ENCODE peak calls at places on chromosomes 1 and 21, in four cellular contexts. T is K562, E is prostate gland, G is transverse colon. W is an unnamed sample.
A peak's percentile ranks its signal among the peaks of the same experiment; 100 is the strongest.

GRCh38 chr21:28882345-28882744 is 110.3 kb downstream of the LTN1 start:
- DNase-seq in T (no peak), E (no peak), G (no peak), W (no peak)

GRCh38 chr1:63435136-63435535 is 67.7 kb downstream of the ALG6 start:
- DNase-seq in G (no peak), T (no peak), E (no peak), W (no peak)

GRCh38 chr1:1540015-1540816 is at the start of gene TMEM240:
- DNase-seq in G (peak; percentile 68), T (no peak), E (peak; percentile 66), W (peak; percentile 61)

GRCh38 chr1:16459503-16459902 is 19.0 kb downstream of the NECAP2 start:
- DNase-seq in E (no peak), T (no peak), G (no peak), W (no peak)

GRCh38 chr1:58883037-58883887 is 99.4 kb upstream of the JUN start:
- DNase-seq in G (peak; percentile 72), E (peak; percentile 51), T (peak; percentile 89), W (peak; percentile 85)

GRCh38 chr1:47675721-47676120 is 237.9 kb downstream of the FOXD2 start:
- DNase-seq in G (no peak), T (no peak), E (no peak), W (peak; percentile 16)

GRCh38 chr1:185040333-185040732 is 5.0 kb upstream of the RNF2 start:
- DNase-seq in E (no peak), T (no peak), G (no peak), W (no peak)

GRCh38 chr1:110615548-110616130 is 9.5 kb upstream of the KCNA2 start:
- DNase-seq in E (peak; percentile 69), G (peak; percentile 67), T (peak; percentile 83), W (peak; percentile 68)

GRCh38 chr1:6962390-6962955 is 177.2 kb downstream of the CAMTA1 start:
- DNase-seq in G (peak; percentile 75), E (no peak), T (peak; percentile 84), W (peak; percentile 31)

GRCh38 chr21:28688381-28688780 is 304.3 kb downstream of the LTN1 start:
- DNase-seq in E (no peak), G (no peak), T (no peak), W (no peak)

GRCh38 chr21:39057121-39057520 is 126.1 kb downstream of the PSMG1 start:
- DNase-seq in T (no peak), G (no peak), E (no peak), W (no peak)

DNA sequence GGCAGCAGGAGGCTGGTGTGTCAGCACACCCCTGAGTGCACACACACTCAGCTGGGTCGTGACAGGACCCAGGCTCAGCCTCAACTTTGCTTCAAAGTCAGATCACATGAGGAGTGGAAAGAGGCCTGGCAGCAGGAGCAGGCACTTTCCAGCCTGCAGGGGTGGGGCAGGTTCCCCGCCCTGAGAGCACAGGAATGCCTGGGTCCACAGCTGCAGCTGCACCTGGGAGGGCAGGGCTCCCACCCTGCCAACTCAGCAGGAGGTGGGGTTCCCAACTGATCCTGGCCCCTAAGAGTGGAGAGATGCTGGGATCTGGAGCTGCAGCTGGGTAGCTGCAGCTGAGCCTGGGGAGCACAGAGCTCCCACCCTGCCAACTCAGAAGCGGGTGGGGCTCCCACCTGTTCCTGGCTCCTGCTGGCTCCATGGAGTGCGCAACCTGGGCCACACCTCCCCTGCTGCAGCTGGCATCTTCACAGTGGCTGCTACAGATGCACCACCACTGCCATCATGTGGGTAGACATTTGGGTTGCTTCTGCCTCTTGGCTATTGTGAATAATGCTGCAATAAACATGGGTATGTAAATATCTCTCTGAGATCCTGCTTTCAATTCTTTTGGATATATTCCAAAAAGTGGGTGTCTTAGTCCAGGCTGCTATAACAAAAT is 415.4 kb downstream of the TTLL7 start:
- DNase-seq in E (no peak), T (no peak), G (peak; percentile 20), W (no peak)
- TF ChIP-seq CTCF in E (no peak), T (no peak), G (no peak), W (no peak)

DNA sequence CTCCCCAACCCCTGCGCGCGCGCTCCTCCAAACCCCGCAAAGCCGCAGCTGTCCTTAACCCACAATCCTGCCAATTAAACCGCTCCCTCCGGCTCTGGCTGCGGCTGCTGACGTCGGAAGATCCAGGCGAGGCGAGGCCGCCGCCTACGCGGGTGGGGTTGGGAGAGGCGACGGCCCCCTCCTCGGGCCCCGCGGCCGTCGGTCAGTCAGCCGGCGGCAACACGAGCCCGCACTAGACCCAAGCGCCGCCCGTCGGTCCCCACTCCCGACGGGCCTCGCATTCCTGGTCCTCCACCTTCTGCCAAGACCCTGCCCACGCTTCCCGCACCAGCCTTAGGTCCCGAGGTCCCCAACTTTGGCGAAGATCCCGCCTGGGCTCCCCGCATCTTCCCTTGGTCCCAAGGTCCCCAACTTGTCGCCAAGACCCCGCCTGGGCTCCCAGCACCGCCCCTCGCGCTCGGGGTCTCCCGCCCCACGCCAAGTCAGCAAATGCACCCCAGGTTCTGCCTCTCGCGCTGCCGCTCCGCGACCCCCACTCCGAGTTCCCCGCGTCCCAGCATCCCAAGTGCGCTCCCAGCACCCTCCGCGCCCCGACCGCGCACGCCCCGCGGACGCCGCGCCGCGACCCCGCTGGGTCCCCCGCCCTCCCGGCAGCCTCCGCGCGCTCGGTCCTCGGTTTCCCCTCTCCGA is 75.5 kb downstream of the VWA5B1 start:
- DNase-seq in G (peak; percentile 71), E (no peak), T (no peak), W (no peak)
- H3K4me3 ChIP-seq in G (no peak overlapping the region), E (peak overlapping the region; percentile 14), T (no peak overlapping the region), W (peak overlapping the region; percentile 25)

GRCh38 chr1:159752135-159752580 is 28.6 kb upstream of the DUSP23 start:
- DNase-seq in G (peak; percentile 42), E (peak; percentile 74), T (no peak), W (no peak)
- TF ChIP-seq POLR2AphosphoS5 in G (peak; percentile 52), E (peak; percentile 91), T (no peak), W (no peak)

DNA sequence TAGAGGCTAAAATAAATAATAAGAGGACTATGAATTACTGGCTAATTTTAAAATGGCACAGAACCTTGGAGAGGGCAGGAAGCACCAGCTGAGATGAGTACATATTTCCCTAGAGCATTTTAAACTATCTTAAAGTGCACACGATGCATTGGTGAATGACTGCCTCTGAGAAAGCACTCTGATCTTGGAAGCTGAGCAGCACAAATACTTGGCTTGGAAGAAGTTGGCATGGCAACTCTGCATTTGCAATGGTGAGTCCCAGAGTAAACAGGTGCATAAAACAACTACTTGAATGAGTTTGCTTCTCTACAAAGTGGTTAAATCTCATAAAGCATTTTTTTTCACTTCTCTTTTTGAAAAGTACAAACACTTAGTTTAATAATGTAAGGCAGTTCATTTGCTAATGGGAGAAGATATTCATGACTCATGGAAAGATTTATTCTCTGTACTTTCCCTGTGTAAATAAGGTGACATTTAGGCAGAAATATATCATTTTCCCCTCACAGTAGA is 204.8 kb downstream of the LHX8 start:
- DNase-seq in E (no peak), T (no peak), G (no peak), W (no peak)
- TF ChIP-seq CTCF in E (no peak), T (no peak), G (no peak), W (no peak)

GRCh38 chr1:243470492-243470891 is 214.7 kb downstream of the SDCCAG8 start:
- DNase-seq in T (no peak), G (no peak), E (no peak), W (no peak)

GRCh38 chr1:243473281-243474210 is 217.7 kb downstream of the SDCCAG8 start:
- DNase-seq in E (no peak), T (no peak), G (no peak), W (no peak)

GRCh38 chr1:243474384-243474851 is 218.6 kb downstream of the SDCCAG8 start:
- DNase-seq in G (no peak), T (no peak), E (no peak), W (no peak)

GRCh38 chr1:243471026-243471685 is 215.3 kb downstream of the SDCCAG8 start:
- DNase-seq in T (no peak), E (no peak), G (no peak), W (no peak)

DNA sequence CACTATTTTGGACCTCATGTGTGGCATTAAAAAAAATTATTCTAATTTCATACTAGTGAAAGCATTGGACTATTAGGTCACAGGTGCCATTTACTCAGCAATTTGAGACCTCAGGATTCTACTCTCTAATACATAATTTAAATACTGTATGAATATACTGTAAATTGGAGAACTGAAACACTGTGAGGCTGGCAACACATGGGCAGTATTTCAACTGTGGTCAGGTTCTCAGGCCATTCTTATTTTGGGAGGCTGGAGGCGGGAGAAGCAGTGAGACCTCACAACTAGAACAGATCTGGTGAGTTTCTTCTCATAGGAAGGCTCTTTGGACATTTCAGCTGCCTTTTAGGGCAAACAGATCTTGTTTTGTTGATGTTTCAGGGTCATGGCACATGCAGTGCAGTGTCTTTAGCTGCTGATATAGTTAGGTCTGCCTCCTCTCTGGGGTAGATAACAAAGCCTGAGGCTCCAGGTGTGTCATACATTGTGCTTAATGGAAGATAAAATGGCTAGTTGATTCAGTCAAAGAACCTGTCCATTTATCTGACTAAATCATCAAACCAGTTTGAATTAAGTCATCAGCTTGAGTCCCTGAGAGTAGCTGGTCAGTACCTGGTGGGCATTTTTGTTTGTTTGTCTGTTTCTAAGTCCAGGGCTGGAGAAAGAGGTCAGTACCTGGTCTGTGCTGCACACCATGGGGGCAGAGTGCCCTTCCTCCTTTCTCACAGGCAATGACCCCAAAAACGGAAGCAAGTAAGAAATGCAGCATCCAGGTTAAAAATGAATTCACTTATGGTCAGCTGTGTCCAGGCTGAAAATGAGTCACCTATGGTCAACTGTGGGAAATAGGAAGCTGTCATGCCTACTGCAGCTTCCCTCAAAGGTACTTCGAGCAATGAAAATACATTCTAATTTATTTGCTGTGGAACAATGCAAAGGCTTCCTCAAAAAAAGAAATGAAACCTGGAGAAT is 216.2 kb downstream of the SDCCAG8 start:
- DNase-seq in E (no peak), T (no peak), G (no peak), W (no peak)
- H3K4me3 ChIP-seq in E (no peak overlapping the region), T (no peak overlapping the region), G (no peak overlapping the region), W (no peak overlapping the region)

W was measured in stomach.